ENCODE peak calls at places on chromosome 4, in five cellular contexts. F is effector memory CD8-positive, alpha-beta T cell; P is anterior cingulate cortex; M is fibroblast of lung; H is upper lobe of right lung. T is an unnamed sample.

GRCh38 chr4:114658179-114658578 is 59.6 kb downstream of the UGT8 start:
- DNase-seq in M (no peak), P (peak), H (no peak), F (no peak), T (no peak)

GRCh38 chr4:158209825-158210807 is at the start of gene TMEM144:
- DNase-seq in M (peak), F (no peak), P (peak), H (peak), T (peak)

GRCh38 chr4:152106113-152106763 is 345.4 kb upstream of the GATB start:
- DNase-seq in F (no peak), P (peak), M (peak), H (no peak), T (peak)

GRCh38 chr4:119139822-119140252 is 4.2 kb downstream of the MYOZ2 start:
- DNase-seq in M (no peak), F (no peak), H (no peak), P (no peak), T (no peak)

GRCh38 chr4:98657531-98658286 is 702 bp downstream of the TSPAN5 start:
- DNase-seq in M (peak), P (peak), F (peak), H (no peak), T (peak)

GRCh38 chr4:2366252-2367192 is 51.9 kb downstream of the ZFYVE28 start:
- DNase-seq in H (peak), M (peak), F (no peak), P (no peak), T (no peak)

GRCh38 chr4:145887241-145887964 is 51.2 kb downstream of the ZNF827 start:
- DNase-seq in P (no peak), M (peak), H (no peak), F (no peak), T (no peak)

GRCh38 chr4:82437285-82438005 is 7.1 kb downstream of the ENOPH1 start:
- DNase-seq in P (no peak), F (no peak), M (no peak), H (no peak), T (no peak)

GRCh38 chr4:85543832-85544231 is 68.9 kb downstream of the ARHGAP24 start:
- DNase-seq in M (peak), P (no peak), H (no peak), F (no peak), T (no peak)

GRCh38 chr4:124111922-124112321 is 600.6 kb downstream of the ANKRD50 start:
- DNase-seq in F (no peak), M (peak), H (no peak), P (no peak), T (no peak)

GRCh38 chr4:53205970-53206369 is 159.9 kb downstream of the SCFD2 start:
- DNase-seq in P (no peak), F (no peak), M (peak), H (no peak), T (no peak)

GRCh38 chr4:158949094-158949493 is 153.8 kb upstream of the RAPGEF2 start:
- DNase-seq in M (peak), P (no peak), H (no peak), F (no peak), T (no peak)

GRCh38 chr4:150867148-150867547 is 147.9 kb downstream of the LRBA start:
- DNase-seq in M (peak), P (no peak), F (peak), H (no peak), T (no peak)

GRCh38 chr4:55592014-55592413 is at the start of gene PDCL2:
- DNase-seq in P (no peak), F (no peak), H (no peak), M (no peak), T (no peak)

GRCh38 chr4:36011381-36011780 is 232.9 kb downstream of the ARAP2 start:
- DNase-seq in H (no peak), F (no peak), P (no peak), M (no peak), T (no peak)

GRCh38 chr4:8376361-8377102 is 64.0 kb downstream of the ACOX3 start:
- DNase-seq in P (no peak), F (no peak), H (peak), M (no peak), T (no peak)

GRCh38 chr4:9893329-9894108 is 112.1 kb downstream of the DRD5 start:
- DNase-seq in F (no peak), H (no peak), P (no peak), M (no peak), T (no peak)

GRCh38 chr4:145566086-145566708 is 53.0 kb upstream of the MMAA start:
- DNase-seq in M (no peak), P (no peak), H (no peak), F (no peak), T (no peak)

GRCh38 chr4:3870567-3870962 is 104.4 kb downstream of the ADRA2C start:
- DNase-seq in H (no peak), F (no peak), P (no peak), M (no peak), T (no peak)

GRCh38 chr4:76447326-76447954 is 12.4 kb downstream of the SHROOM3 start:
- DNase-seq in F (no peak), H (no peak), P (no peak), M (peak), T (no peak)

GRCh38 chr4:67275179-67275750 is 270.0 kb downstream of the CENPC start:
- DNase-seq in H (no peak), F (no peak), P (no peak), M (no peak), T (no peak)

GRCh38 chr4:77196866-77197265 is 39.9 kb downstream of the CCNG2 start:
- DNase-seq in M (no peak), F (no peak), P (no peak), H (no peak), T (no peak)

GRCh38 chr4:1563241-1563640 is 120.9 kb downstream of the FAM53A start:
- DNase-seq in F (no peak), H (no peak), P (no peak), M (no peak), T (no peak)

GRCh38 chr4:119172223-119172622 is 36.6 kb downstream of the MYOZ2 start:
- DNase-seq in M (no peak), H (no peak), P (no peak), F (no peak), T (peak)

GRCh38 chr4:129614581-129614980 is 518.6 kb downstream of the C4orf33 start:
- DNase-seq in H (no peak), P (no peak), M (no peak), F (no peak), T (no peak)

GRCh38 chr4:168710353-168710946 is 213.6 kb downstream of the PALLD start:
- DNase-seq in F (no peak), P (no peak), M (peak), H (no peak), T (no peak)

GRCh38 chr4:69735119-69735518 is 25.3 kb downstream of the SULT1B1 start:
- DNase-seq in M (no peak), H (no peak), P (no peak), F (no peak), T (no peak)